ENCODE peak calls at places on chromosomes 7 and 10, in nine cellular contexts. One of them, this sample, is unnamed.

GRCh38 chr7:5282464-5283316 is at the start of gene SLC29A4:
- DNase-seq in NCI-H526: peak
- DNase-seq in NCI-H1105: peak
- DNase-seq in foreskin melanocyte: no peak
- DNase-seq in suprapubic skin: no peak
- DNase-seq in right atrium auricular region: no peak
- DNase-seq in fibroblast of the aortic adventitia: peak
- DNase-seq in MCF 10A: no peak
- DNase-seq in iris pigment epithelial cell: no peak
- DNase-seq in this sample: no peak

GRCh38 chr7:50227623-50228618 is 76.6 kb upstream of the IKZF1 start:
- DNase-seq in NCI-H526: no peak
- DNase-seq in NCI-H1105: no peak
- DNase-seq in foreskin melanocyte: no peak
- DNase-seq in suprapubic skin: no peak
- DNase-seq in right atrium auricular region: no peak
- DNase-seq in fibroblast of the aortic adventitia: no peak
- DNase-seq in MCF 10A: no peak
- DNase-seq in iris pigment epithelial cell: no peak
- DNase-seq in this sample: no peak

GRCh38 chr7:2612445-2613112 is 19.2 kb upstream of the TTYH3 start:
- DNase-seq in NCI-H526: peak
- DNase-seq in NCI-H1105: no peak
- DNase-seq in foreskin melanocyte: no peak
- DNase-seq in suprapubic skin: no peak
- DNase-seq in right atrium auricular region: no peak
- DNase-seq in fibroblast of the aortic adventitia: no peak
- DNase-seq in MCF 10A: peak
- DNase-seq in iris pigment epithelial cell: no peak
- DNase-seq in this sample: no peak

GRCh38 chr7:12386237-12386839 is 17.3 kb downstream of the VWDE start:
- DNase-seq in NCI-H526: no peak
- DNase-seq in NCI-H1105: peak
- DNase-seq in foreskin melanocyte: no peak
- DNase-seq in suprapubic skin: no peak
- DNase-seq in right atrium auricular region: no peak
- DNase-seq in fibroblast of the aortic adventitia: no peak
- DNase-seq in MCF 10A: no peak
- DNase-seq in iris pigment epithelial cell: no peak
- DNase-seq in this sample: no peak

GRCh38 chr7:152624218-152624617 is 51.7 kb downstream of the XRCC2 start:
- DNase-seq in NCI-H526: no peak
- DNase-seq in NCI-H1105: peak
- DNase-seq in foreskin melanocyte: no peak
- DNase-seq in suprapubic skin: no peak
- DNase-seq in right atrium auricular region: no peak
- DNase-seq in fibroblast of the aortic adventitia: no peak
- DNase-seq in MCF 10A: no peak
- DNase-seq in iris pigment epithelial cell: no peak
- DNase-seq in this sample: no peak

GRCh38 chr7:27211084-27211446 is 11.2 kb upstream of the HOXA13 start:
- DNase-seq in NCI-H526: no peak
- DNase-seq in NCI-H1105: no peak
- DNase-seq in foreskin melanocyte: no peak
- DNase-seq in suprapubic skin: no peak
- DNase-seq in right atrium auricular region: no peak
- DNase-seq in fibroblast of the aortic adventitia: no peak
- DNase-seq in MCF 10A: no peak
- DNase-seq in iris pigment epithelial cell: no peak
- DNase-seq in this sample: no peak

GRCh38 chr7:94060772-94061171 is 56.6 kb upstream of the BET1 start:
- DNase-seq in NCI-H526: no peak
- DNase-seq in NCI-H1105: no peak
- DNase-seq in foreskin melanocyte: no peak
- DNase-seq in suprapubic skin: no peak
- DNase-seq in right atrium auricular region: no peak
- DNase-seq in fibroblast of the aortic adventitia: no peak
- DNase-seq in MCF 10A: no peak
- DNase-seq in iris pigment epithelial cell: peak
- DNase-seq in this sample: peak

GRCh38 chr7:42272793-42273665 is 36.0 kb upstream of the GLI3 start:
- DNase-seq in NCI-H526: no peak
- DNase-seq in NCI-H1105: no peak
- DNase-seq in foreskin melanocyte: peak
- DNase-seq in suprapubic skin: no peak
- DNase-seq in right atrium auricular region: no peak
- DNase-seq in fibroblast of the aortic adventitia: peak
- DNase-seq in MCF 10A: peak
- DNase-seq in iris pigment epithelial cell: peak
- DNase-seq in this sample: peak

GRCh38 chr10:68720793-68721672 is at the start of gene CCAR1:
- DNase-seq in NCI-H526: peak
- DNase-seq in NCI-H1105: peak
- DNase-seq in foreskin melanocyte: peak
- DNase-seq in suprapubic skin: peak
- DNase-seq in right atrium auricular region: peak
- DNase-seq in fibroblast of the aortic adventitia: peak
- DNase-seq in MCF 10A: peak
- DNase-seq in iris pigment epithelial cell: peak
- DNase-seq in this sample: peak

GRCh38 chr7:122315507-122316466 is 11.2 kb upstream of the FEZF1 start:
- DNase-seq in NCI-H526: no peak
- DNase-seq in NCI-H1105: no peak
- DNase-seq in foreskin melanocyte: no peak
- DNase-seq in suprapubic skin: no peak
- DNase-seq in right atrium auricular region: no peak
- DNase-seq in fibroblast of the aortic adventitia: no peak
- DNase-seq in MCF 10A: no peak
- DNase-seq in iris pigment epithelial cell: no peak
- DNase-seq in this sample: no peak